ENCODE peak calls at places on chromosomes 1 and 21, in six cellular contexts. H, A, E, J, P and B are unnamed samples.

GRCh38 chr1:223704921-223705878 is 7.1 kb upstream of the CAPN2 start:
- DNase-seq in H (peak), A (no peak), E (no peak), J (no peak), P (no peak), B (no peak)

GRCh38 chr21:16264314-16264713 is 534.5 kb downstream of the USP25 start:
- DNase-seq in H (no peak), A (no peak), E (no peak), J (no peak), P (no peak), B (no peak)

GRCh38 chr1:87410771-87411170 is 82.1 kb downstream of the LMO4 start:
- DNase-seq in H (no peak), A (no peak), E (no peak), J (no peak), P (peak), B (no peak)

GRCh38 chr1:97348599-97349265 is 572.1 kb downstream of the DPYD start:
- DNase-seq in H (peak), A (no peak), E (no peak), J (no peak), P (no peak), B (no peak)

GRCh38 chr1:230677200-230677599 is 34.9 kb downstream of the COG2 start:
- DNase-seq in H (no peak), A (no peak), E (no peak), J (no peak), P (no peak), B (no peak)

GRCh38 chr21:40717008-40717407 is 129.9 kb downstream of the DSCAM start:
- DNase-seq in H (no peak), A (no peak), E (no peak), J (no peak), P (no peak), B (no peak)

GRCh38 chr1:54227836-54228435 is 28.0 kb downstream of the MRPL37 start:
- DNase-seq in H (no peak), A (no peak), E (no peak), J (no peak), P (no peak), B (no peak)

GRCh38 chr1:189349600-189349999 is 1128.1 kb downstream of the BRINP3 start:
- DNase-seq in H (no peak), A (no peak), E (no peak), J (no peak), P (no peak), B (no peak)

GRCh38 chr1:6334261-6334993 is 59.1 kb downstream of the ACOT7 start:
- DNase-seq in H (no peak), A (no peak), E (no peak), J (no peak), P (no peak), B (no peak)

GRCh38 chr1:171742577-171742922 is 685 bp upstream of the VAMP4 start:
- DNase-seq in H (peak), A (peak), E (peak), J (peak), P (peak), B (peak)

GRCh38 chr1:26171084-26172072 is at the start of gene ZNF593OS:
- DNase-seq in H (no peak), A (no peak), E (no peak), J (no peak), P (no peak), B (no peak)

GRCh38 chr1:89001510-89001909 is 9.1 kb upstream of the KYAT3 start:
- DNase-seq in H (no peak), A (no peak), E (no peak), J (no peak), P (no peak), B (no peak)

GRCh38 chr1:119725626-119726025 is 13.9 kb downstream of the PHGDH start:
- DNase-seq in H (no peak), A (no peak), E (no peak), J (no peak), P (no peak), B (no peak)

GRCh38 chr1:233367057-233367759 is 39.7 kb downstream of the MAP3K21 start:
- DNase-seq in H (peak), A (no peak), E (no peak), J (no peak), P (no peak), B (no peak)

GRCh38 chr1:36971832-36972231 is 62.5 kb downstream of the GRIK3 start:
- DNase-seq in H (no peak), A (no peak), E (no peak), J (no peak), P (no peak), B (no peak)

GRCh38 chr1:115669886-115670285 is 28.1 kb downstream of the VANGL1 start:
- DNase-seq in H (peak), A (no peak), E (no peak), J (no peak), P (no peak), B (no peak)

GRCh38 chr1:44805311-44806024 is 1.7 kb downstream of the DYNLT4 start:
- DNase-seq in H (no peak), A (no peak), E (no peak), J (no peak), P (no peak), B (no peak)

GRCh38 chr1:43270421-43271095 is 775 bp downstream of the TMEM125 start:
- DNase-seq in H (no peak), A (no peak), E (no peak), J (no peak), P (no peak), B (no peak)

GRCh38 chr1:202229376-202229775 is 35.8 kb downstream of the LGR6 start:
- DNase-seq in H (no peak), A (no peak), E (peak), J (no peak), P (no peak), B (no peak)

GRCh38 chr21:32674038-32674437 is 53.8 kb downstream of the SYNJ1 start:
- DNase-seq in H (no peak), A (no peak), E (no peak), J (no peak), P (no peak), B (no peak)

GRCh38 chr1:168362991-168363390 is 82.3 kb downstream of the TBX19 start:
- DNase-seq in H (no peak), A (peak), E (no peak), J (no peak), P (no peak), B (no peak)

GRCh38 chr1:67528141-67528540 is 97.9 kb upstream of the SERBP1 start:
- DNase-seq in H (no peak), A (no peak), E (no peak), J (no peak), P (no peak), B (no peak)

GRCh38 chr21:37071561-37072238 is 1.2 kb downstream of the PIGP start:
- DNase-seq in H (peak), A (no peak), E (peak), J (peak), P (peak), B (no peak)

GRCh38 chr1:189782280-189782679 is 695.4 kb downstream of the BRINP3 start:
- DNase-seq in H (no peak), A (no peak), E (no peak), J (no peak), P (no peak), B (no peak)

GRCh38 chr1:47679826-47680225 is 242.0 kb downstream of the FOXD2 start:
- DNase-seq in H (no peak), A (no peak), E (no peak), J (no peak), P (no peak), B (no peak)

GRCh38 chr21:29184047-29184446 is 53.6 kb downstream of the MAP3K7CL start:
- DNase-seq in H (no peak), A (no peak), E (no peak), J (no peak), P (no peak), B (no peak)

GRCh38 chr21:33025471-33026298 is at the start of gene OLIG2:
- DNase-seq in H (no peak), A (no peak), E (peak), J (peak), P (peak), B (no peak)